ENCODE peak calls at places on chromosome 6, in seven cellular contexts. One of them, this sample, is unnamed.

GRCh38 chr6:162711376-162711775 is 16.2 kb downstream of the PRKN start:
- DNase-seq in cardiac fibroblast: no peak
- DNase-seq in GM20000: no peak
- DNase-seq in Calu3: no peak
- DNase-seq in T-helper 9 cell: no peak
- DNase-seq in NB4: no peak
- DNase-seq in breast epithelium: no peak
- DNase-seq in this sample: no peak

GRCh38 chr6:135213616-135214015 is 32.5 kb downstream of the MYB start:
- DNase-seq in cardiac fibroblast: no peak
- DNase-seq in GM20000: no peak
- DNase-seq in Calu3: no peak
- DNase-seq in T-helper 9 cell: no peak
- DNase-seq in NB4: no peak
- DNase-seq in breast epithelium: no peak
- DNase-seq in this sample: no peak

GRCh38 chr6:16322666-16323312 is 84.4 kb downstream of the GMPR start:
- DNase-seq in cardiac fibroblast: peak
- DNase-seq in GM20000: peak
- DNase-seq in Calu3: no peak
- DNase-seq in T-helper 9 cell: peak
- DNase-seq in NB4: peak
- DNase-seq in breast epithelium: no peak
- DNase-seq in this sample: no peak

GRCh38 chr6:127243501-127243900 is 23.2 kb upstream of the RNF146 start:
- DNase-seq in cardiac fibroblast: peak
- DNase-seq in GM20000: no peak
- DNase-seq in Calu3: no peak
- DNase-seq in T-helper 9 cell: no peak
- DNase-seq in NB4: no peak
- DNase-seq in breast epithelium: no peak
- DNase-seq in this sample: no peak

GRCh38 chr6:28816909-28817807 is 106.6 kb downstream of the TRIM27 start:
- DNase-seq in cardiac fibroblast: peak
- DNase-seq in GM20000: peak
- DNase-seq in Calu3: peak
- DNase-seq in T-helper 9 cell: no peak
- DNase-seq in NB4: peak
- DNase-seq in breast epithelium: no peak
- DNase-seq in this sample: peak

GRCh38 chr6:8888468-8888867 is 453.1 kb upstream of the SLC35B3 start:
- DNase-seq in cardiac fibroblast: no peak
- DNase-seq in GM20000: peak
- DNase-seq in Calu3: no peak
- DNase-seq in T-helper 9 cell: no peak
- DNase-seq in NB4: peak
- DNase-seq in breast epithelium: no peak
- DNase-seq in this sample: no peak

GRCh38 chr6:37502703-37503485 is 3.2 kb upstream of the CCDC167 start:
- DNase-seq in cardiac fibroblast: no peak
- DNase-seq in GM20000: no peak
- DNase-seq in Calu3: no peak
- DNase-seq in T-helper 9 cell: peak
- DNase-seq in NB4: no peak
- DNase-seq in breast epithelium: no peak
- DNase-seq in this sample: no peak

GRCh38 chr6:11309947-11310665 is 77.6 kb upstream of the NEDD9 start:
- DNase-seq in cardiac fibroblast: no peak
- DNase-seq in GM20000: no peak
- DNase-seq in Calu3: no peak
- DNase-seq in T-helper 9 cell: no peak
- DNase-seq in NB4: no peak
- DNase-seq in breast epithelium: no peak
- DNase-seq in this sample: no peak

GRCh38 chr6:30769088-30769852 is 24.9 kb upstream of the IER3 start:
- DNase-seq in cardiac fibroblast: peak
- DNase-seq in GM20000: no peak
- DNase-seq in Calu3: peak
- DNase-seq in T-helper 9 cell: peak
- DNase-seq in NB4: peak
- DNase-seq in breast epithelium: no peak
- DNase-seq in this sample: peak

GRCh38 chr6:80182291-80182690 is 75.8 kb downstream of the BCKDHB start:
- DNase-seq in cardiac fibroblast: peak
- DNase-seq in GM20000: no peak
- DNase-seq in Calu3: no peak
- DNase-seq in T-helper 9 cell: no peak
- DNase-seq in NB4: no peak
- DNase-seq in breast epithelium: no peak
- DNase-seq in this sample: no peak

GRCh38 chr6:8180327-8181161 is 78.2 kb upstream of the EEF1E1 start:
- DNase-seq in cardiac fibroblast: peak
- DNase-seq in GM20000: no peak
- DNase-seq in Calu3: no peak
- DNase-seq in T-helper 9 cell: no peak
- DNase-seq in NB4: peak
- DNase-seq in breast epithelium: no peak
- DNase-seq in this sample: no peak

GRCh38 chr6:133767571-133767970 is 121.3 kb upstream of the TCF21 start:
- DNase-seq in cardiac fibroblast: no peak
- DNase-seq in GM20000: no peak
- DNase-seq in Calu3: no peak
- DNase-seq in T-helper 9 cell: no peak
- DNase-seq in NB4: no peak
- DNase-seq in breast epithelium: no peak
- DNase-seq in this sample: no peak

GRCh38 chr6:52409499-52409898 is 10.6 kb upstream of the EFHC1 start:
- DNase-seq in cardiac fibroblast: peak
- DNase-seq in GM20000: no peak
- DNase-seq in Calu3: no peak
- DNase-seq in T-helper 9 cell: no peak
- DNase-seq in NB4: no peak
- DNase-seq in breast epithelium: no peak
- DNase-seq in this sample: no peak

GRCh38 chr6:106918128-106918527 is 56.4 kb downstream of the CD24 start:
- DNase-seq in cardiac fibroblast: no peak
- DNase-seq in GM20000: no peak
- DNase-seq in Calu3: no peak
- DNase-seq in T-helper 9 cell: no peak
- DNase-seq in NB4: no peak
- DNase-seq in breast epithelium: no peak
- DNase-seq in this sample: no peak